ENCODE peak calls at places on chromosomes 11 and 22, in nine cellular contexts. C is fibroblast of lung; S is heart left ventricle; E is IMR-90; G is cardiac muscle cell; D is CD8-positive, alpha-beta memory T cell; V is GM23338; J is colonic mucosa; B is lung. A is an unnamed sample. For H3K36me3 and H3K4me1, the result is how much of the 10 kb centered on the place peaks cover.

GRCh38 chr11:45994421-45995341 is 72.2 kb downstream of the LARGE2 start:
- DNase-seq in B (no peak), J (no peak), G (peak), C (peak), S (no peak), D (no peak), E (peak), V (peak), A (peak)

GRCh38 chr11:50088231-50088630 is 55.6 kb downstream of the OR4C45 start:
- DNase-seq in C (no peak), S (no peak), E (no peak), G (no peak), V (no peak), B (no peak), D (no peak), J (no peak), A (no peak)

GRCh38 chr11:15563054-15563453 is 448.3 kb downstream of the INSC start:
- DNase-seq in C (no peak), D (no peak), S (no peak), E (no peak), J (no peak), V (no peak), G (no peak), B (no peak), A (peak)

GRCh38 chr11:134437821-134438220 is 25.8 kb upstream of the B3GAT1 start:
- DNase-seq in G (no peak), B (no peak), J (no peak), D (no peak), S (no peak), E (no peak), V (no peak), C (no peak), A (no peak)

GRCh38 chr11:74671520-74672196 is 59.6 kb downstream of the CHRDL2 start:
- DNase-seq in J (peak), D (no peak), V (no peak), C (peak), G (peak), E (peak), B (peak), S (no peak), A (no peak)

GRCh38 chr11:72227316-72228228 is 3.0 kb downstream of the INPPL1 start:
- DNase-seq in V (no peak), S (no peak), G (no peak), D (no peak), B (peak), E (peak), C (peak), J (no peak), A (no peak)

GRCh38 chr11:32312865-32313403 is 122.4 kb downstream of the WT1 start:
- DNase-seq in G (peak), D (no peak), S (peak), E (peak), J (peak), C (peak), V (peak), B (peak), A (peak)

GRCh38 chr22:23838686-23839468 is at the start of gene DERL3:
- DNase-seq in C (peak), V (peak), J (peak), B (peak), G (peak), E (peak), D (peak), S (peak), A (peak)

GRCh38 chr22:39477542-39477941 is 20.7 kb downstream of the MGAT3 start:
- DNase-seq in B (no peak), S (no peak), V (no peak), G (no peak), D (no peak), C (no peak), J (no peak), E (no peak), A (no peak)

GRCh38 chr11:12179019-12179418 is 68.6 kb downstream of the MICAL2 start:
- DNase-seq in C (no peak), E (no peak), B (peak), G (no peak), S (no peak), D (no peak), V (no peak), J (peak), A (no peak)

GRCh38 chr22:45478108-45478771 is 24.4 kb upstream of the FBLN1 start:
- DNase-seq in D (no peak), G (peak), E (peak), V (no peak), B (no peak), J (no peak), C (peak), S (no peak), A (no peak)

GRCh38 chr11:120667281-120667680 is 155.7 kb downstream of the GRIK4 start:
- DNase-seq in B (no peak), C (no peak), V (no peak), G (peak), E (no peak), J (no peak), D (no peak), S (peak), A (peak)

GRCh38 chr11:118971646-118972045 is at the start of gene FOXR1:
- DNase-seq in C (no peak), D (no peak), V (peak), B (no peak), S (no peak), G (no peak), E (no peak), J (no peak), A (no peak)

GRCh38 chr11:72641900-72642814 is 32.1 kb downstream of the PDE2A start:
- DNase-seq in V (peak), J (peak), G (peak), B (no peak), C (peak), E (no peak), D (no peak), S (peak), A (peak)

GRCh38 chr11:3000032-3000961 is 8.2 kb upstream of the NAP1L4 start:
- DNase-seq in E (peak), G (peak), D (no peak), V (no peak), J (no peak), C (peak), S (peak), B (no peak), A (peak)

GRCh38 chr11:94873910-94874575 is 99.3 kb downstream of the CWC15 start:
- DNase-seq in S (no peak), C (no peak), D (no peak), J (no peak), G (peak), B (no peak), E (no peak), V (no peak), A (no peak)

GRCh38 chr11:1938343-1939005 is 8.7 kb upstream of the MRPL23 start:
- DNase-seq in E (no peak), D (no peak), V (no peak), C (no peak), G (no peak), J (no peak), B (no peak), S (no peak), A (no peak)

GRCh38 chr11:14420223-14420622 is 61.2 kb upstream of the RRAS2 start:
- DNase-seq in E (no peak), V (peak), C (no peak), D (no peak), B (no peak), G (no peak), S (no peak), J (no peak), A (no peak)

GRCh38 chr11:72642815-72643511 is 31.3 kb downstream of the PDE2A start:
- DNase-seq in E (peak), J (peak), S (peak), D (peak), V (peak), C (peak), B (peak), G (peak), A (peak)

GRCh38 chr11:2803186-2804057 is 82.2 kb downstream of the CDKN1C start:
- DNase-seq in J (peak), C (no peak), D (no peak), G (no peak), E (no peak), V (no peak), B (peak), S (peak), A (no peak)

GRCh38 chr11:126109941-126110731 is 47.5 kb upstream of the CDON start:
- DNase-seq in J (no peak), B (no peak), S (peak), C (peak), G (no peak), D (no peak), E (peak), V (no peak), A (no peak)

GRCh38 chr11:65575568-65576231 is at the start of gene EHBP1L1:
- DNase-seq in S (peak), D (peak), C (peak), B (peak), E (peak), J (peak), V (peak), G (peak), A (peak)

GRCh38 chr22:33354928-33355327 is 296.7 kb upstream of the SYN3 start:
- DNase-seq in E (peak), B (no peak), J (no peak), G (no peak), V (no peak), D (no peak), S (no peak), C (no peak), A (no peak)

GRCh38 chr11:7498193-7498592 is 12.9 kb downstream of the OLFML1 start:
- DNase-seq in C (no peak), J (no peak), B (no peak), S (no peak), D (no peak), V (no peak), E (no peak), G (no peak), A (no peak)

GRCh38 chr11:5420993-5421392 is 918 bp upstream of the OR51Q1 start:
- DNase-seq in D (no peak), J (no peak), S (no peak), V (peak), C (no peak), B (no peak), G (no peak), E (no peak), A (peak)

GRCh38 chr11:5423131-5423530 is 1.2 kb downstream of the OR51Q1 start:
- DNase-seq in B (no peak), E (no peak), V (no peak), D (no peak), J (no peak), G (no peak), C (no peak), S (no peak), A (no peak)

DNA sequence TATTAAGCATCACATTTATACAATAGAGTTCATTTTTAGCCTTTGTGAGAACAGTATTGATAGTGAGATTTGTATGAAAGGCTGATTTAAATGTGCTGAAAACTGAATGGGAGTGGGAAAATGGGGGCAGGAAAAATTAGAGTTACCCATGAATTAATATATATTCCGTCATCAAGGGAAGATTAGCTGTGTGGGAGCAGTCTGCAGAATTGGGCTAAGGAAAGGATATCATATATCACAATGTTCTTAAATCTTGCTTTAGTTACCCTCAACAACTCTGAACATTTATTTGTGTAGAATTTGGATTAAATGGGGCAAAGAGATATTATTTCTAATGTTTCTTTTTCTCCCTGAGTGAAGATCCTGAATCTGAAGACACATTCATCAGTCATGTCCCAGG is at the start of gene OR51Q1:
- DNase-seq in C (no peak), D (no peak), S (no peak), B (no peak), E (no peak), V (no peak), J (no peak), G (no peak), A (no peak)
- H3K36me3 ChIP-seq in C (under half), D (under half), S (under half), B (under half), E (under half), V (under half), J (under half), G (under half), A (under half)

DNA sequence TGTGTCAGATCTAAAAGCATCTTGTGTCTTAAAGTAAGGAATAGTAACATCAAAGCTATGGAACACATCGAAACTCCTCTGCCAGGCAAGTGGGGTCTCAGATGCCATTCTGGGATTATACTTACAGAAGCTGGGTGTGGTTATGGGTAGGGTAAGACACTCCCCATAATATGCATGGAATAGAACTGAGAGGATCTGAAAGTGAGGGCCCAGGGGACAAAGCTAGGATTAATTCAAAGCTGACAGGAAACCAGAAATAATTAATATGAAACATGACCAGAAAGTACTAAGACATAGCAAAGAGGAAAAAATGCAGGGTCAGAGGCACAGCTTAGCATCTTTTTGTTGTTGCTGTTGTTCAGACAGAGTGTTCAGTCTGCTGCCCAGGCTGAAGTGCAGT is 40.2 kb upstream of the EED start:
- DNase-seq in D (no peak), E (no peak), V (no peak), B (no peak), J (no peak), S (no peak), G (no peak), C (no peak), A (no peak)
- H3K4me1 ChIP-seq in D (under half), E (under half), V (under half), B (under half), J (under half), S (under half), G (under half), C (under half), A (under half)

GRCh38 chr22:25368271-25368670 is 148.8 kb downstream of the CRYBB2 start:
- DNase-seq in J (peak), E (peak), G (peak), B (no peak), V (no peak), D (no peak), S (no peak), C (peak), A (no peak)

GRCh38 chr22:25366408-25366807 is 147.0 kb downstream of the CRYBB2 start:
- DNase-seq in D (no peak), S (peak), C (no peak), E (no peak), B (no peak), V (peak), J (no peak), G (no peak), A (no peak)

GRCh38 chr22:25369133-25369532 is 149.7 kb downstream of the CRYBB2 start:
- DNase-seq in S (no peak), J (no peak), E (no peak), V (no peak), B (no peak), C (no peak), D (no peak), G (no peak), A (no peak)

GRCh38 chr22:25366876-25367466 is 147.5 kb downstream of the CRYBB2 start:
- DNase-seq in D (no peak), E (no peak), V (no peak), S (peak), C (peak), J (no peak), G (no peak), B (no peak), A (no peak)

GRCh38 chr22:25367756-25368155 is 148.3 kb downstream of the CRYBB2 start:
- DNase-seq in G (no peak), J (no peak), C (no peak), E (no peak), V (no peak), S (no peak), D (no peak), B (no peak), A (no peak)
- H3K36me3 ChIP-seq in G (under half), J (under half), C (under half), E (under half), V (under half), S (under half), D (under half), B (under half), A (under half)

GRCh38 chr22:22038178-22038880 is 55.7 kb upstream of the TOP3B start:
- DNase-seq in C (no peak), B (no peak), E (peak), V (no peak), S (no peak), D (no peak), G (no peak), J (no peak), A (no peak)
- H3K4me1 ChIP-seq in C (under half), B (under half), E (under half), V (under half), S (under half), D (under half), G (under half), J (under half), A (under half)

DNA sequence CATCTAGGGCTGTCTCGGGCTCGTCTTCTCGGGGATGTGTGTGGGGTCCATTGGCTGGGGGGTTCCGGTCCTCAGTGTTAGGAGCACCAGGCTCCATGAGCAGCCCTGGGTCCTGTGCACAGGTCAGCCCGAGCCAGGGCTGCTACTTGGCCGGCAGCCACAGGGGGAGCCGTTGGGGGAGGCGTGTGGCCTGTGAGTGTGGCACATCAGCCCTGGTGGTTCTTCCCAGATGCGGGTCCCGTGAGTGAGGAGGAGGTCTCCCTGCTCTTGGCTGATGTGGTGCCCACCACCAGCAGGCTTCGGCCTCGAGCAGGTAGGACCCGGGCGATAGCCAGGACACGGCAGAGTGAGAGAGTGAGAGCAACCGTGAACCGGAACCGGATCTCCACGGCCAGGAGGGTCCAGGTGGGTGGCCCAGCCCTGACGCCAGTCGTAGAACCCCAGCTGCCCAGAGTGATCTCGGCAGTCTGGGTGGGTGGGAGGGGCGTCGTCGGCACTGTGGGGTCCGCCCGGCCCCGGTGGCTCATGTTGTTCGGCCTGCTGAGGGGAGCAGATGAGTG is 18.5 kb downstream of the IRF7 start:
- DNase-seq in J (no peak), S (no peak), G (no peak), C (no peak), V (peak), E (no peak), D (no peak), B (no peak), A (peak)
- H3K36me3 ChIP-seq in J (under half), S (half or more), G (under half), C (under half), V (under half), E (half or more), D (under half), B (half or more), A (under half)

GRCh38 chr11:102116453-102117205 is 6.4 kb downstream of the YAP1 start:
- DNase-seq in C (no peak), E (peak), G (peak), B (no peak), V (no peak), D (no peak), S (no peak), J (no peak), A (no peak)
- H3K4me1 ChIP-seq in C (under half), E (under half), G (half or more), B (under half), V (half or more), D (under half), S (under half), J (under half), A (half or more)

A was measured in neural progenitor cell.